ENCODE peak calls at places on chromosome 20, in five cellular contexts. B is lower lobe of right lung, K is brain microvascular endothelial cell, I is uterus, X is NB4. O is an unnamed sample.

GRCh38 chr20:14951707-14952106 is 614.3 kb upstream of the FLRT3 start:
- DNase-seq in B (no peak), K (peak; percentile 13), I (peak; percentile 51), X (no peak), O (peak; percentile 61)

GRCh38 chr20:8335059-8335458 is 203.0 kb downstream of the PLCB1 start:
- DNase-seq in B (no peak), K (no peak), I (no peak), X (no peak), O (no peak)

GRCh38 chr20:35514371-35514960 is 15.0 kb downstream of the C20orf173 start:
- DNase-seq in B (no peak), K (no peak), I (no peak), X (no peak), O (no peak)

GRCh38 chr20:56554869-56555268 is 21.8 kb downstream of the FAM209B start:
- DNase-seq in B (no peak), K (peak; percentile 92), I (peak; percentile 56), X (peak; percentile 89), O (peak; percentile 96)

GRCh38 chr20:33915726-33916331 is 77.9 kb upstream of the RALY start:
- DNase-seq in B (peak; percentile 66), K (no peak), I (no peak), X (peak; percentile 56), O (no peak)

GRCh38 chr20:5222919-5223634 is 93.7 kb downstream of the PROKR2 start:
- DNase-seq in B (peak; percentile 67), K (peak; percentile 51), I (no peak), X (peak; percentile 72), O (peak; percentile 44)

GRCh38 chr20:37729909-37730308 is 36.1 kb downstream of the CTNNBL1 start:
- DNase-seq in B (no peak), K (no peak), I (no peak), X (no peak), O (peak; percentile 37)

GRCh38 chr20:14497004-14497403 is 159.6 kb upstream of the FLRT3 start:
- DNase-seq in B (no peak), K (no peak), I (no peak), X (no peak), O (no peak)

GRCh38 chr20:50460608-50461268 is 49.4 kb upstream of the PTPN1 start:
- DNase-seq in B (peak; percentile 93), K (peak; percentile 83), I (peak; percentile 91), X (peak; percentile 82), O (peak; percentile 75)

GRCh38 chr20:1819311-1820136 is 75.7 kb upstream of the SIRPA start:
- DNase-seq in B (no peak), K (no peak), I (no peak), X (peak; percentile 53), O (no peak)

GRCh38 chr20:4812641-4813075 is 90.9 kb downstream of the PRND start:
- DNase-seq in B (no peak), K (no peak), I (no peak), X (peak; percentile 69), O (no peak)

GRCh38 chr20:58695895-58696375 is 3.3 kb downstream of the NPEPL1 start:
- DNase-seq in B (no peak), K (no peak), I (no peak), X (no peak), O (no peak)

GRCh38 chr20:60224914-60225313 is 266.7 kb downstream of the CDH26 start:
- DNase-seq in B (no peak), K (no peak), I (no peak), X (peak; percentile 38), O (no peak)

GRCh38 chr20:49572857-49573256 is 4.9 kb upstream of the PTGIS start:
- DNase-seq in B (no peak), K (no peak), I (peak; percentile 15), X (no peak), O (no peak)

GRCh38 chr20:24588047-24588635 is 118.7 kb downstream of the SYNDIG1 start:
- DNase-seq in B (no peak), K (no peak), I (no peak), X (no peak), O (no peak)

GRCh38 chr20:3875378-3875974 is 13.7 kb upstream of the PANK2 start:
- DNase-seq in B (no peak), K (no peak), I (no peak), X (no peak), O (no peak)

GRCh38 chr20:42111349-42111748 is 493.2 kb upstream of the CHD6 start:
- DNase-seq in B (no peak), K (no peak), I (no peak), X (no peak), O (no peak)

GRCh38 chr20:35315199-35316020 is 23.2 kb upstream of the FAM83C start:
- DNase-seq in B (no peak), K (no peak), I (no peak), X (peak; percentile 56), O (no peak)

GRCh38 chr20:549720-550496 is 6.3 kb upstream of the CSNK2A1 start:
- DNase-seq in B (no peak), K (no peak), I (no peak), X (peak; percentile 20), O (no peak)

GRCh38 chr20:50434653-50435396 is 75.4 kb upstream of the PTPN1 start:
- DNase-seq in B (no peak), K (peak; percentile 40), I (no peak), X (peak; percentile 80), O (peak; percentile 82)

GRCh38 chr20:12166053-12166717 is 248.5 kb downstream of the BTBD3 start:
- DNase-seq in B (no peak), K (peak; percentile 70), I (peak; percentile 72), X (peak; percentile 12), O (peak; percentile 88)

GRCh38 chr20:48686238-48687096 is 141.3 kb downstream of the PREX1 start:
- DNase-seq in B (no peak), K (no peak), I (peak; percentile 25), X (no peak), O (peak; percentile 72)

GRCh38 chr20:38854654-38855066 is 49.2 kb downstream of the PPP1R16B start:
- DNase-seq in B (no peak), K (no peak), I (no peak), X (no peak), O (no peak)

GRCh38 chr20:31666258-31667042 is 28.7 kb downstream of the COX4I2 start:
- DNase-seq in B (peak; percentile 82), K (no peak), I (no peak), X (peak; percentile 96), O (no peak)

GRCh38 chr20:58986968-58987517 is 6.0 kb downstream of the NELFCD start:
- DNase-seq in B (no peak), K (no peak), I (no peak), X (no peak), O (no peak)

GRCh38 chr20:9480066-9480465 is 34.3 kb upstream of the LAMP5 start:
- DNase-seq in B (no peak), K (no peak), I (no peak), X (no peak), O (no peak)

GRCh38 chr20:6974819-6975218 is 207.3 kb downstream of the BMP2 start:
- DNase-seq in B (no peak), K (no peak), I (no peak), X (no peak), O (peak; percentile 1)

GRCh38 chr20:6975326-6975725 is 207.8 kb downstream of the BMP2 start:
- DNase-seq in B (no peak), K (no peak), I (no peak), X (no peak), O (peak; percentile 1)

GRCh38 chr20:6976535-6976934 is 209.0 kb downstream of the BMP2 start:
- DNase-seq in B (no peak), K (no peak), I (no peak), X (peak; percentile 47), O (peak; percentile 18)

DNA sequence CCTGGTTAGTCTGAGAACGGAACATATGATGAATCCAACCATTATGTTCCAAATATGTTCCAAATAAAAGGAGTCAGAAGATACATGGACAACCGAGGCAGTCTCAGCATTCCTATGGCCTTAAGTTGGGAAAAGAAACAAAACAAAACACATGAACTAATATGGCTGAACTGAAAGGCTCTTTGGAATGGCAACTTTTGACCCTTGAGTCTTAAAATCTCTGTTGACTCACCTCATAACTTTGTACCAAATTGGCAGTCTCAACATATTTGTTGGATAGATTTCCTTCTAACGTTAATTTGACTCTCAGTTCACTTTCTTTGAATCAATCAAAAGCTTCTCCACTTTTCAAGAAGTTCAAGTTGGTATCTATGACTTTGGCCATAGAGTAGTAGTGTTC is 208.6 kb downstream of the BMP2 start:
- DNase-seq in B (no peak), K (no peak), I (no peak), X (no peak), O (peak; percentile 4)
- H3K4me3 ChIP-seq in B (no peak overlapping the region), K (no peak overlapping the region), I (no peak overlapping the region), X (no peak overlapping the region), O (no peak overlapping the region)

GRCh38 chr20:45985573-45985972 is 13.6 kb upstream of the ZNF335 start:
- DNase-seq in B (peak; percentile 24), K (no peak), I (no peak), X (no peak), O (no peak)
- TF ChIP-seq CTCF in B (no peak), K (peak; percentile 33), I (no peak), X (no peak), O (no peak)

DNA sequence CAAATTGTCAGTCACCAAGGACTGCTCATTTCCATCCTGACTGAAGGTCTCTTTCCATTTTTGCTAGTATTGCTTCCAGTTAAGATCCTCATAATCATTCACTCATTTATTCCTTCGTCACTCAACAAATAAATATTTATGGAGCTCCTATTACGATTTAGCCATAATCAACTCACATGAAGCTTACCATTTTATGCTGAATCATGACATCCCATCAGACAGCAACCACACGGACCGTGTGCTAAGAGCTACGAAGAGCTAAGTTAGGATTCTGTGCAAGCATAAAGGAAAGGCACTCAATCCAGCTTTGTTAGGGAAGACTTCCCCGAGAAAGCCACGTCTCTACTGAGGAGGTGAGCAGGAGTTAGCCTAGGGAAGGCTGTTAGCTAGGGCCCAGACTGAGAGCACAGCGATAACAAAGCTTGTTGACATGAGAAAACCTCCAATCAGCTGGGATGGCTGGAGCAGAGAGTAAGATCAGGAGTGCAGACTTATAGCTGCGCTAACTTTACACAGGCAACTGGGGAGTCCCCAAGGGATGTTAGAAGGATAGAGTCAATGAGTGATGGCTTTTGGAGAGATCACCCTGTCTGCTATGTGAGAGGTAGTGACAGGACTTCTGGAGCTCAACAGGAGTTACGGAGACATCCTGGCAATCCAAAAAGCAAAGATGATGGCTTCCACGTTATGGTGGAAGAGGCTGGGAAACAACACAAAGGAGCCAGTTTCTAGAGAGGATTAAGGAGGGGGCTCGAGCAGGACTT is 2.6 kb upstream of the GID8 start:
- DNase-seq in B (no peak), K (no peak), I (no peak), X (no peak), O (no peak)
- H3K4me3 ChIP-seq in B (no peak overlapping the region), K (no peak overlapping the region), I (no peak overlapping the region), X (peak overlapping the region; percentile 26), O (no peak overlapping the region)

DNA sequence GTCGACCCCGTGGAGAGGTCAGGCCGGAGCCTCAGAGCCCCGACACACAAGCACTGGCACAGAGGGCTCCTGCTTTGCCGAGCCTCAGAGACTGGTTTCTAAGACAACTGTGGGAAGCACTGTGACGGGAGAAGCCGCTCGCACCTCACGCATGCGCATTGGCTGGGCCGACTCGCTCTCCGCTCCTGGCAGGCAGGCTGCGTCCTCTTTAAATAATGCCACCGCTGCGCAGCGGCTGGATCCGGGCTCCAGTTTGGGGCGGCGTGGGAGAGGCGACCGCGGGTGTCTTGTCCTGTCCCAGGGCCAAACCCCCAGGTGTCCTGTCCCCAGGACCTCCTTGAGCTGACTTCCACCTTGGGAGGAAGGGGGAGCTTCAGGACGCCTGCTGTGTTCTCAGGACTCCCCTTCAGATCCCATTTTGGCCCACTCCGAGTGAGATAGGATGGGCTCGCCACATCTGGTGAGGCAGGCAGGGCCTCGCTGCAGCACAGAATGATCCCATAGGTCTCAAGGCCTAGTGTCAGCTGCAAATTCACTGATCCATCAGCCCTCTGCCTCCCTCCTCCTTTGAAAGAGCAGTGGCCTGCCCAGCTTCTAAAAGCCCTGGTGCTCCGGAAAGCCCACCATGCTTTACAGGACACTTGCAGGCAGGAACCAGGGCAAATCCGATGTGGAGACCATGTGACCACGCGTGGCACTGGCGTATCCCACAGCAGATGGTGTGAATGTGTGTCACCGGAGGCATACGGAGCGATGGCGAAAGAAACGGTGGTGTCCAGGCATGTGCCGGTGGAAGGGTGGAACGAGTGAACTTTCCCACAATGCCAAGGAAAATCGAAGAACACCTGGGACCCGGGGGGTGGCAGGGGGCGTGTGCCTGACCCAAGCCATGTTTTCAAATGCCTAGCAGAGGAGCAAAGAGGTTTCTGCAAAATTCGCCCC is 169.3 kb upstream of the ZNF337 start:
- DNase-seq in B (peak; percentile 83), K (peak; percentile 75), I (peak; percentile 59), X (peak; percentile 59), O (peak; percentile 85)
- TF ChIP-seq CTCF in B (no peak), K (no peak), I (no peak), X (no peak), O (no peak)

O was measured in foreskin fibroblast.